ENCODE peak calls at places on chromosome X, in six cellular contexts. H is LoVo; W is IMR-90; S is stimulated activated CD4-positive, alpha-beta T cell treated with anti-CD3 and anti-CD28 coated beads, Interleukin-15, amount 100 ng/mL, for 1 hour; T is right cardiac atrium; A is fibroblast of lung. Z is an unnamed sample.

GRCh38 chrX:84064164-84064563 is 123.8 kb downstream of the RPS6KA6 start:
- DNase-seq in A (peak), S (no peak), W (peak), T (no peak), H (no peak), Z (no peak)

GRCh38 chrX:10482262-10482661 is 138.1 kb downstream of the MID1 start:
- DNase-seq in A (no peak), H (no peak), T (peak), S (no peak), W (no peak), Z (no peak)

GRCh38 chrX:104852241-104852640 is 286.2 kb downstream of the IL1RAPL2 start:
- DNase-seq in W (no peak), T (no peak), H (no peak), S (no peak), A (no peak), Z (no peak)

GRCh38 chrX:16671005-16671404 is 21.0 kb downstream of the S100G start:
- DNase-seq in A (peak), T (no peak), S (no peak), W (peak), H (no peak), Z (peak)

GRCh38 chrX:32933548-32933947 is 277.8 kb downstream of the DMD start:
- DNase-seq in H (no peak), A (no peak), T (no peak), W (no peak), S (no peak), Z (no peak)

GRCh38 chrX:26889574-26889973 is 573.6 kb downstream of the PPP4R3C start:
- DNase-seq in A (peak), W (no peak), H (no peak), S (no peak), T (no peak), Z (no peak)

GRCh38 chrX:111086521-111087127 is 9.4 kb upstream of the PAK3 start:
- DNase-seq in A (no peak), S (no peak), W (no peak), H (no peak), T (no peak), Z (no peak)

GRCh38 chrX:137031039-137031438 is 2.8 kb downstream of the GPR101 start:
- DNase-seq in T (no peak), A (no peak), W (no peak), S (no peak), H (no peak), Z (no peak)

GRCh38 chrX:102840871-102841705 is 96.0 kb upstream of the RAB40AL start:
- DNase-seq in T (no peak), W (peak), H (no peak), S (no peak), A (peak), Z (peak)

GRCh38 chrX:105462191-105462590 is 241.7 kb upstream of the TEX13A start:
- DNase-seq in W (no peak), A (no peak), S (no peak), H (no peak), T (no peak), Z (no peak)

GRCh38 chrX:81120936-81121351 is 80.8 kb downstream of the HMGN5 start:
- DNase-seq in S (no peak), A (peak), T (no peak), W (peak), H (peak), Z (peak)

GRCh38 chrX:69128573-69128972 is 36.7 kb downstream of the PJA1 start:
- DNase-seq in T (peak), H (no peak), W (no peak), A (no peak), S (no peak), Z (no peak)

GRCh38 chrX:97895751-97896150 is 1012.0 kb downstream of the RPA4 start:
- DNase-seq in S (no peak), A (no peak), H (no peak), W (peak), T (no peak), Z (no peak)

GRCh38 chrX:49162620-49163019 is at the start of gene MAGIX:
- DNase-seq in S (no peak), T (peak), H (no peak), W (no peak), A (no peak), Z (no peak)

GRCh38 chrX:23373129-23373804 is 38.6 kb downstream of the PTCHD1 start:
- DNase-seq in T (no peak), A (peak), W (peak), H (no peak), S (no peak), Z (peak)

GRCh38 chrX:154383359-154384283 is 4.5 kb downstream of the EMD start:
- DNase-seq in S (no peak), W (no peak), A (no peak), H (no peak), T (no peak), Z (no peak)

GRCh38 chrX:21691512-21692018 is 33.4 kb upstream of the KLHL34 start:
- DNase-seq in W (no peak), A (no peak), S (no peak), H (no peak), T (no peak), Z (no peak)

GRCh38 chrX:134484039-134484438 is 24.1 kb downstream of the HPRT1 start:
- DNase-seq in H (peak), W (peak), T (no peak), S (no peak), A (peak), Z (peak)

GRCh38 chrX:10165580-10166247 is 8.9 kb downstream of the CLCN4 start:
- DNase-seq in T (no peak), H (no peak), A (no peak), W (no peak), S (no peak), Z (no peak)

GRCh38 chrX:133786382-133786781 is 199.0 kb downstream of the GPC3 start:
- DNase-seq in H (no peak), T (no peak), W (no peak), S (no peak), A (no peak), Z (no peak)

GRCh38 chrX:11461181-11462001 is 168.2 kb downstream of the AMELX start:
- DNase-seq in W (peak), A (no peak), T (no peak), H (no peak), S (no peak), Z (no peak)

GRCh38 chrX:104913348-104913747 is 307.1 kb downstream of the TEX13A start:
- DNase-seq in W (no peak), A (peak), H (peak), S (no peak), T (no peak), Z (no peak)

GRCh38 chrX:31266172-31267076 is 194.6 kb upstream of the FTHL17 start:
- DNase-seq in T (peak), H (no peak), S (no peak), W (no peak), A (no peak), Z (peak)

GRCh38 chrX:46965125-46965758 is 53.0 kb downstream of the JADE3 start:
- DNase-seq in S (no peak), T (no peak), A (peak), H (no peak), W (peak), Z (no peak)

GRCh38 chrX:40468033-40468979 is 112.5 kb upstream of the ATP6AP2 start:
- DNase-seq in T (peak), W (peak), S (peak), A (peak), H (peak), Z (peak)

GRCh38 chrX:63784902-63785692 is at the start of gene ARHGEF9:
- DNase-seq in S (no peak), A (peak), T (peak), H (no peak), W (no peak), Z (no peak)

GRCh38 chrX:142095816-142096215 is 109.3 kb downstream of the MAGEC2 start:
- DNase-seq in W (no peak), A (peak), T (no peak), S (no peak), H (no peak), Z (no peak)

GRCh38 chrX:2385224-2385623 is 115.6 kb downstream of the DHRSX start:
- DNase-seq in A (peak), H (peak), T (no peak), S (no peak), W (peak), Z (peak)

GRCh38 chrX:126342859-126343258 is 176.8 kb upstream of the DCAF12L2 start:
- DNase-seq in A (no peak), W (no peak), T (no peak), H (no peak), S (no peak), Z (no peak)

GRCh38 chrX:41759817-41760216 is 35.8 kb downstream of the GPR82 start:
- DNase-seq in H (no peak), S (no peak), W (peak), T (no peak), A (peak), Z (peak)

GRCh38 chrX:24423960-24424359 is 41.1 kb upstream of the PDK3 start:
- DNase-seq in T (no peak), S (no peak), H (no peak), A (no peak), W (no peak), Z (no peak)

GRCh38 chrX:65406532-65406931 is 128.1 kb downstream of the LAS1L start:
- DNase-seq in A (no peak), S (no peak), T (peak), H (no peak), W (no peak), Z (no peak)

GRCh38 chrX:23637187-23637586 is 30.1 kb upstream of the PRDX4 start:
- DNase-seq in H (no peak), A (no peak), S (no peak), T (no peak), W (no peak), Z (no peak)

GRCh38 chrX:78652971-78653822 is 5.9 kb downstream of the RTL3 start:
- DNase-seq in A (peak), W (peak), T (no peak), H (no peak), S (no peak), Z (no peak)

Z was measured in NCI-H460.